ENCODE peak calls at places on chromosomes 1 and 21, in eight cellular contexts. M, P, A, U, O, X, F and R are unnamed samples.

GRCh38 chr1:221839794-221840395 is 98.0 kb upstream of the DUSP10 start:
- DNase-seq in O (peak), P (peak), U (no peak), F (peak), M (peak), A (peak), X (peak), R (peak)

GRCh38 chr21:27513016-27513415 is 546.1 kb upstream of the ADAMTS5 start:
- DNase-seq in F (no peak), O (no peak), M (no peak), A (no peak), U (no peak), P (peak), X (no peak), R (no peak)

GRCh38 chr1:32701951-32702598 is 495 bp downstream of the SYNC start:
- DNase-seq in P (peak), U (peak), F (no peak), A (no peak), M (no peak), O (peak), X (no peak), R (peak)

GRCh38 chr1:24199291-24199900 is 12.3 kb upstream of the IFNLR1 start:
- DNase-seq in X (no peak), P (peak), M (peak), A (peak), O (peak), U (no peak), F (peak), R (peak)

GRCh38 chr1:164440222-164440621 is 118.8 kb upstream of the PBX1 start:
- DNase-seq in U (no peak), X (no peak), M (no peak), P (peak), O (peak), A (no peak), F (no peak), R (peak)

GRCh38 chr1:21663251-21663950 is 5.8 kb downstream of the RAP1GAP start:
- DNase-seq in O (no peak), M (no peak), A (peak), P (no peak), X (no peak), U (no peak), F (no peak), R (no peak)

GRCh38 chr1:205365945-205366463 is 9.3 kb upstream of the KLHDC8A start:
- DNase-seq in M (peak), O (no peak), F (no peak), X (no peak), P (peak), A (no peak), U (no peak), R (no peak)

GRCh38 chr1:200373811-200374231 is 36.0 kb downstream of the ZNF281 start:
- DNase-seq in X (no peak), A (no peak), F (no peak), P (no peak), U (no peak), M (no peak), O (no peak), R (no peak)

GRCh38 chr1:203649551-203650011 is 22.9 kb downstream of the ATP2B4 start:
- DNase-seq in F (no peak), M (no peak), X (peak), A (peak), U (no peak), P (peak), O (no peak), R (peak)

GRCh38 chr1:21534674-21535378 is 25.6 kb downstream of the ALPL start:
- DNase-seq in M (peak), X (no peak), F (no peak), O (no peak), P (peak), A (peak), U (no peak), R (peak)

GRCh38 chr1:168408531-168409242 is 128.0 kb downstream of the TBX19 start:
- DNase-seq in M (peak), O (peak), P (peak), X (peak), A (peak), U (no peak), F (peak), R (peak)

GRCh38 chr21:46141767-46142580 is 13.4 kb downstream of the FTCD start:
- DNase-seq in F (no peak), U (peak), M (no peak), P (no peak), O (no peak), X (no peak), A (no peak), R (no peak)

GRCh38 chr1:21884456-21885235 is 52.5 kb downstream of the HSPG2 start:
- DNase-seq in O (no peak), P (no peak), M (no peak), A (no peak), X (no peak), F (no peak), U (no peak), R (no peak)

GRCh38 chr1:188594542-188595235 is 1765.9 kb downstream of the PLA2G4A start:
- DNase-seq in X (no peak), O (no peak), A (no peak), U (no peak), F (no peak), P (peak), M (peak), R (no peak)

GRCh38 chr1:212749924-212750535 is 41.5 kb downstream of the NSL1 start:
- DNase-seq in U (no peak), O (peak), P (peak), M (peak), X (no peak), A (no peak), F (no peak), R (peak)

GRCh38 chr1:43908226-43908625 is 25.4 kb upstream of the ARTN start:
- DNase-seq in F (no peak), M (no peak), O (no peak), P (no peak), U (no peak), X (no peak), A (no peak), R (no peak)

GRCh38 chr1:14549897-14550635 is 48.4 kb upstream of the KAZN start:
- DNase-seq in A (no peak), P (no peak), F (no peak), M (no peak), U (no peak), X (no peak), O (no peak), R (no peak)

GRCh38 chr1:108521990-108522393 is 37.9 kb upstream of the EEIG2 start:
- DNase-seq in M (no peak), U (no peak), O (no peak), P (no peak), X (no peak), A (no peak), F (no peak), R (peak)

GRCh38 chr1:91024501-91025119 is 2.8 kb upstream of the ZNF644 start:
- DNase-seq in X (no peak), P (no peak), A (no peak), O (no peak), U (no peak), F (no peak), M (no peak), R (no peak)